ENCODE peak calls at places on chromosome 19, in six cellular contexts. One of them, this sample, is unnamed.

GRCh38 chr19:3098141-3098514 is 4.0 kb downstream of the GNA11 start:
- DNase-seq in endothelial cell: no peak
- DNase-seq in stimulated activated CD4-positive, alpha-beta T cell treated with anti-CD3 and anti-CD28 coated beads, Interleukin-1b, Interleukin-23, amount 100 ng/mL, for 24 hours: no peak
- DNase-seq in activated effector memory CD4-positive, alpha-beta T cell treated with anti-CD3 and anti-CD28 coated beads, Interleukin-2, amount 50 U/mL, for 16 hours: no peak
- DNase-seq in NCI-H526: no peak
- DNase-seq in NCI-H2029: no peak
- DNase-seq in this sample: no peak

GRCh38 chr19:12034196-12034595 is 1.3 kb downstream of the ZNF433 start:
- DNase-seq in activated effector memory CD4-positive, alpha-beta T cell treated with anti-CD3 and anti-CD28 coated beads, Interleukin-2, amount 50 U/mL, for 16 hours: no peak
- DNase-seq in endothelial cell: no peak
- DNase-seq in NCI-H2029: no peak
- DNase-seq in stimulated activated CD4-positive, alpha-beta T cell treated with anti-CD3 and anti-CD28 coated beads, Interleukin-1b, Interleukin-23, amount 100 ng/mL, for 24 hours: no peak
- DNase-seq in NCI-H526: no peak
- DNase-seq in this sample: no peak

GRCh38 chr19:10776900-10777650 is 58.9 kb downstream of the TMED1 start:
- DNase-seq in endothelial cell: no peak
- DNase-seq in NCI-H526: no peak
- DNase-seq in activated effector memory CD4-positive, alpha-beta T cell treated with anti-CD3 and anti-CD28 coated beads, Interleukin-2, amount 50 U/mL, for 16 hours: no peak
- DNase-seq in stimulated activated CD4-positive, alpha-beta T cell treated with anti-CD3 and anti-CD28 coated beads, Interleukin-1b, Interleukin-23, amount 100 ng/mL, for 24 hours: no peak
- DNase-seq in NCI-H2029: no peak
- DNase-seq in this sample: no peak

GRCh38 chr19:23283925-23284324 is 33.7 kb upstream of the ZNF724 start:
- DNase-seq in stimulated activated CD4-positive, alpha-beta T cell treated with anti-CD3 and anti-CD28 coated beads, Interleukin-1b, Interleukin-23, amount 100 ng/mL, for 24 hours: peak
- DNase-seq in NCI-H2029: peak
- DNase-seq in NCI-H526: peak
- DNase-seq in activated effector memory CD4-positive, alpha-beta T cell treated with anti-CD3 and anti-CD28 coated beads, Interleukin-2, amount 50 U/mL, for 16 hours: peak
- DNase-seq in endothelial cell: peak
- DNase-seq in this sample: no peak

GRCh38 chr19:18764591-18765051 is 26.5 kb downstream of the COMP start:
- DNase-seq in NCI-H526: no peak
- DNase-seq in activated effector memory CD4-positive, alpha-beta T cell treated with anti-CD3 and anti-CD28 coated beads, Interleukin-2, amount 50 U/mL, for 16 hours: no peak
- DNase-seq in stimulated activated CD4-positive, alpha-beta T cell treated with anti-CD3 and anti-CD28 coated beads, Interleukin-1b, Interleukin-23, amount 100 ng/mL, for 24 hours: no peak
- DNase-seq in NCI-H2029: no peak
- DNase-seq in endothelial cell: no peak
- DNase-seq in this sample: no peak

GRCh38 chr19:47881757-47882156 is 4.4 kb downstream of the SULT2A1 start:
- DNase-seq in stimulated activated CD4-positive, alpha-beta T cell treated with anti-CD3 and anti-CD28 coated beads, Interleukin-1b, Interleukin-23, amount 100 ng/mL, for 24 hours: no peak
- DNase-seq in NCI-H526: no peak
- DNase-seq in activated effector memory CD4-positive, alpha-beta T cell treated with anti-CD3 and anti-CD28 coated beads, Interleukin-2, amount 50 U/mL, for 16 hours: peak
- DNase-seq in endothelial cell: no peak
- DNase-seq in NCI-H2029: no peak
- DNase-seq in this sample: no peak

GRCh38 chr19:18954094-18954493 is 13.1 kb upstream of the HOMER3 start:
- DNase-seq in activated effector memory CD4-positive, alpha-beta T cell treated with anti-CD3 and anti-CD28 coated beads, Interleukin-2, amount 50 U/mL, for 16 hours: no peak
- DNase-seq in endothelial cell: no peak
- DNase-seq in NCI-H526: no peak
- DNase-seq in stimulated activated CD4-positive, alpha-beta T cell treated with anti-CD3 and anti-CD28 coated beads, Interleukin-1b, Interleukin-23, amount 100 ng/mL, for 24 hours: no peak
- DNase-seq in NCI-H2029: no peak
- DNase-seq in this sample: no peak

GRCh38 chr19:17305517-17306284 is at the start of gene MRPL34:
- DNase-seq in endothelial cell: peak
- DNase-seq in NCI-H2029: peak
- DNase-seq in NCI-H526: peak
- DNase-seq in stimulated activated CD4-positive, alpha-beta T cell treated with anti-CD3 and anti-CD28 coated beads, Interleukin-1b, Interleukin-23, amount 100 ng/mL, for 24 hours: peak
- DNase-seq in activated effector memory CD4-positive, alpha-beta T cell treated with anti-CD3 and anti-CD28 coated beads, Interleukin-2, amount 50 U/mL, for 16 hours: peak
- DNase-seq in this sample: peak

GRCh38 chr19:46181386-46181774 is 33.3 kb downstream of the IGFL2 start:
- DNase-seq in stimulated activated CD4-positive, alpha-beta T cell treated with anti-CD3 and anti-CD28 coated beads, Interleukin-1b, Interleukin-23, amount 100 ng/mL, for 24 hours: no peak
- DNase-seq in activated effector memory CD4-positive, alpha-beta T cell treated with anti-CD3 and anti-CD28 coated beads, Interleukin-2, amount 50 U/mL, for 16 hours: no peak
- DNase-seq in NCI-H526: no peak
- DNase-seq in NCI-H2029: no peak
- DNase-seq in endothelial cell: no peak
- DNase-seq in this sample: no peak

GRCh38 chr19:32041681-32042292 is 303.6 kb upstream of the ZNF507 start:
- DNase-seq in activated effector memory CD4-positive, alpha-beta T cell treated with anti-CD3 and anti-CD28 coated beads, Interleukin-2, amount 50 U/mL, for 16 hours: no peak
- DNase-seq in endothelial cell: peak
- DNase-seq in NCI-H526: peak
- DNase-seq in stimulated activated CD4-positive, alpha-beta T cell treated with anti-CD3 and anti-CD28 coated beads, Interleukin-1b, Interleukin-23, amount 100 ng/mL, for 24 hours: no peak
- DNase-seq in NCI-H2029: no peak
- DNase-seq in this sample: no peak

GRCh38 chr19:12052057-12052570 is 647 bp downstream of the ZNF878 start:
- DNase-seq in activated effector memory CD4-positive, alpha-beta T cell treated with anti-CD3 and anti-CD28 coated beads, Interleukin-2, amount 50 U/mL, for 16 hours: no peak
- DNase-seq in stimulated activated CD4-positive, alpha-beta T cell treated with anti-CD3 and anti-CD28 coated beads, Interleukin-1b, Interleukin-23, amount 100 ng/mL, for 24 hours: no peak
- DNase-seq in NCI-H526: peak
- DNase-seq in NCI-H2029: no peak
- DNase-seq in endothelial cell: no peak
- DNase-seq in this sample: no peak

GRCh38 chr19:45496349-45496953 is 396 bp downstream of the RTN2 start:
- DNase-seq in NCI-H2029: no peak
- DNase-seq in activated effector memory CD4-positive, alpha-beta T cell treated with anti-CD3 and anti-CD28 coated beads, Interleukin-2, amount 50 U/mL, for 16 hours: peak
- DNase-seq in endothelial cell: peak
- DNase-seq in stimulated activated CD4-positive, alpha-beta T cell treated with anti-CD3 and anti-CD28 coated beads, Interleukin-1b, Interleukin-23, amount 100 ng/mL, for 24 hours: no peak
- DNase-seq in NCI-H526: peak
- DNase-seq in this sample: no peak

GRCh38 chr19:18328340-18329034 is 5.6 kb upstream of the LSM4 start:
- DNase-seq in endothelial cell: peak
- DNase-seq in activated effector memory CD4-positive, alpha-beta T cell treated with anti-CD3 and anti-CD28 coated beads, Interleukin-2, amount 50 U/mL, for 16 hours: peak
- DNase-seq in stimulated activated CD4-positive, alpha-beta T cell treated with anti-CD3 and anti-CD28 coated beads, Interleukin-1b, Interleukin-23, amount 100 ng/mL, for 24 hours: peak
- DNase-seq in NCI-H2029: peak
- DNase-seq in NCI-H526: peak
- DNase-seq in this sample: peak

GRCh38 chr19:34178276-34178614 is 5.9 kb downstream of the LSM14A start:
- DNase-seq in stimulated activated CD4-positive, alpha-beta T cell treated with anti-CD3 and anti-CD28 coated beads, Interleukin-1b, Interleukin-23, amount 100 ng/mL, for 24 hours: no peak
- DNase-seq in NCI-H2029: no peak
- DNase-seq in activated effector memory CD4-positive, alpha-beta T cell treated with anti-CD3 and anti-CD28 coated beads, Interleukin-2, amount 50 U/mL, for 16 hours: no peak
- DNase-seq in NCI-H526: peak
- DNase-seq in endothelial cell: no peak
- DNase-seq in this sample: no peak

GRCh38 chr19:58409010-58409790 is 751 bp downstream of the ZNF584 start:
- DNase-seq in endothelial cell: peak
- DNase-seq in NCI-H2029: no peak
- DNase-seq in activated effector memory CD4-positive, alpha-beta T cell treated with anti-CD3 and anti-CD28 coated beads, Interleukin-2, amount 50 U/mL, for 16 hours: peak
- DNase-seq in stimulated activated CD4-positive, alpha-beta T cell treated with anti-CD3 and anti-CD28 coated beads, Interleukin-1b, Interleukin-23, amount 100 ng/mL, for 24 hours: no peak
- DNase-seq in NCI-H526: peak
- DNase-seq in this sample: no peak

GRCh38 chr19:27709496-27709895 is 1503.5 kb downstream of the UQCRFS1 start:
- DNase-seq in NCI-H526: no peak
- DNase-seq in endothelial cell: no peak
- DNase-seq in NCI-H2029: no peak
- DNase-seq in stimulated activated CD4-positive, alpha-beta T cell treated with anti-CD3 and anti-CD28 coated beads, Interleukin-1b, Interleukin-23, amount 100 ng/mL, for 24 hours: no peak
- DNase-seq in activated effector memory CD4-positive, alpha-beta T cell treated with anti-CD3 and anti-CD28 coated beads, Interleukin-2, amount 50 U/mL, for 16 hours: no peak
- DNase-seq in this sample: no peak

GRCh38 chr19:15315101-15315500 is 17.2 kb downstream of the BRD4 start:
- DNase-seq in NCI-H526: no peak
- DNase-seq in stimulated activated CD4-positive, alpha-beta T cell treated with anti-CD3 and anti-CD28 coated beads, Interleukin-1b, Interleukin-23, amount 100 ng/mL, for 24 hours: no peak
- DNase-seq in NCI-H2029: peak
- DNase-seq in activated effector memory CD4-positive, alpha-beta T cell treated with anti-CD3 and anti-CD28 coated beads, Interleukin-2, amount 50 U/mL, for 16 hours: no peak
- DNase-seq in endothelial cell: no peak
- DNase-seq in this sample: no peak

GRCh38 chr19:6732803-6733337 is 4.5 kb downstream of the GPR108 start:
- DNase-seq in endothelial cell: no peak
- DNase-seq in NCI-H526: no peak
- DNase-seq in NCI-H2029: no peak
- DNase-seq in activated effector memory CD4-positive, alpha-beta T cell treated with anti-CD3 and anti-CD28 coated beads, Interleukin-2, amount 50 U/mL, for 16 hours: no peak
- DNase-seq in stimulated activated CD4-positive, alpha-beta T cell treated with anti-CD3 and anti-CD28 coated beads, Interleukin-1b, Interleukin-23, amount 100 ng/mL, for 24 hours: no peak
- DNase-seq in this sample: no peak

GRCh38 chr19:14536926-14537692 is 7.7 kb downstream of the TECR start:
- DNase-seq in activated effector memory CD4-positive, alpha-beta T cell treated with anti-CD3 and anti-CD28 coated beads, Interleukin-2, amount 50 U/mL, for 16 hours: no peak
- DNase-seq in stimulated activated CD4-positive, alpha-beta T cell treated with anti-CD3 and anti-CD28 coated beads, Interleukin-1b, Interleukin-23, amount 100 ng/mL, for 24 hours: peak
- DNase-seq in endothelial cell: peak
- DNase-seq in NCI-H2029: peak
- DNase-seq in NCI-H526: peak
- DNase-seq in this sample: no peak

GRCh38 chr19:15871570-15871969 is 26.3 kb downstream of the CYP4F2 start:
- DNase-seq in endothelial cell: no peak
- DNase-seq in NCI-H526: peak
- DNase-seq in activated effector memory CD4-positive, alpha-beta T cell treated with anti-CD3 and anti-CD28 coated beads, Interleukin-2, amount 50 U/mL, for 16 hours: no peak
- DNase-seq in NCI-H2029: peak
- DNase-seq in stimulated activated CD4-positive, alpha-beta T cell treated with anti-CD3 and anti-CD28 coated beads, Interleukin-1b, Interleukin-23, amount 100 ng/mL, for 24 hours: peak
- DNase-seq in this sample: no peak

GRCh38 chr19:3369337-3370213 is 3.2 kb downstream of the NFIC start:
- DNase-seq in NCI-H526: no peak
- DNase-seq in endothelial cell: no peak
- DNase-seq in stimulated activated CD4-positive, alpha-beta T cell treated with anti-CD3 and anti-CD28 coated beads, Interleukin-1b, Interleukin-23, amount 100 ng/mL, for 24 hours: no peak
- DNase-seq in activated effector memory CD4-positive, alpha-beta T cell treated with anti-CD3 and anti-CD28 coated beads, Interleukin-2, amount 50 U/mL, for 16 hours: no peak
- DNase-seq in NCI-H2029: no peak
- DNase-seq in this sample: no peak

GRCh38 chr19:12774588-12775555 is at the start of gene HOOK2:
- DNase-seq in stimulated activated CD4-positive, alpha-beta T cell treated with anti-CD3 and anti-CD28 coated beads, Interleukin-1b, Interleukin-23, amount 100 ng/mL, for 24 hours: no peak
- DNase-seq in activated effector memory CD4-positive, alpha-beta T cell treated with anti-CD3 and anti-CD28 coated beads, Interleukin-2, amount 50 U/mL, for 16 hours: peak
- DNase-seq in NCI-H2029: peak
- DNase-seq in NCI-H526: peak
- DNase-seq in endothelial cell: no peak
- DNase-seq in this sample: no peak

GRCh38 chr19:17058236-17058635 is 17.0 kb downstream of the HAUS8 start:
- DNase-seq in NCI-H526: no peak
- DNase-seq in stimulated activated CD4-positive, alpha-beta T cell treated with anti-CD3 and anti-CD28 coated beads, Interleukin-1b, Interleukin-23, amount 100 ng/mL, for 24 hours: no peak
- DNase-seq in NCI-H2029: no peak
- DNase-seq in endothelial cell: no peak
- DNase-seq in activated effector memory CD4-positive, alpha-beta T cell treated with anti-CD3 and anti-CD28 coated beads, Interleukin-2, amount 50 U/mL, for 16 hours: no peak
- DNase-seq in this sample: no peak

GRCh38 chr19:44626067-44626624 is 12.8 kb downstream of the IGSF23 start:
- DNase-seq in stimulated activated CD4-positive, alpha-beta T cell treated with anti-CD3 and anti-CD28 coated beads, Interleukin-1b, Interleukin-23, amount 100 ng/mL, for 24 hours: no peak
- DNase-seq in NCI-H526: no peak
- DNase-seq in activated effector memory CD4-positive, alpha-beta T cell treated with anti-CD3 and anti-CD28 coated beads, Interleukin-2, amount 50 U/mL, for 16 hours: no peak
- DNase-seq in NCI-H2029: no peak
- DNase-seq in endothelial cell: no peak
- DNase-seq in this sample: peak

GRCh38 chr19:32053366-32053765 is 292.0 kb upstream of the ZNF507 start:
- DNase-seq in NCI-H526: no peak
- DNase-seq in NCI-H2029: no peak
- DNase-seq in endothelial cell: no peak
- DNase-seq in stimulated activated CD4-positive, alpha-beta T cell treated with anti-CD3 and anti-CD28 coated beads, Interleukin-1b, Interleukin-23, amount 100 ng/mL, for 24 hours: no peak
- DNase-seq in activated effector memory CD4-positive, alpha-beta T cell treated with anti-CD3 and anti-CD28 coated beads, Interleukin-2, amount 50 U/mL, for 16 hours: no peak
- DNase-seq in this sample: no peak

GRCh38 chr19:46390866-46391265 is 22.5 kb downstream of the CCDC8 start:
- DNase-seq in activated effector memory CD4-positive, alpha-beta T cell treated with anti-CD3 and anti-CD28 coated beads, Interleukin-2, amount 50 U/mL, for 16 hours: peak
- DNase-seq in NCI-H2029: no peak
- DNase-seq in endothelial cell: no peak
- DNase-seq in NCI-H526: no peak
- DNase-seq in stimulated activated CD4-positive, alpha-beta T cell treated with anti-CD3 and anti-CD28 coated beads, Interleukin-1b, Interleukin-23, amount 100 ng/mL, for 24 hours: no peak
- DNase-seq in this sample: no peak

GRCh38 chr19:8030906-8031305 is 21.7 kb upstream of the CCL25 start:
- DNase-seq in endothelial cell: no peak
- DNase-seq in stimulated activated CD4-positive, alpha-beta T cell treated with anti-CD3 and anti-CD28 coated beads, Interleukin-1b, Interleukin-23, amount 100 ng/mL, for 24 hours: no peak
- DNase-seq in NCI-H2029: no peak
- DNase-seq in NCI-H526: no peak
- DNase-seq in activated effector memory CD4-positive, alpha-beta T cell treated with anti-CD3 and anti-CD28 coated beads, Interleukin-2, amount 50 U/mL, for 16 hours: no peak
- DNase-seq in this sample: no peak

GRCh38 chr19:49442354-49442753 is 1.0 kb upstream of the SLC17A7 start:
- DNase-seq in NCI-H2029: no peak
- DNase-seq in activated effector memory CD4-positive, alpha-beta T cell treated with anti-CD3 and anti-CD28 coated beads, Interleukin-2, amount 50 U/mL, for 16 hours: no peak
- DNase-seq in stimulated activated CD4-positive, alpha-beta T cell treated with anti-CD3 and anti-CD28 coated beads, Interleukin-1b, Interleukin-23, amount 100 ng/mL, for 24 hours: no peak
- DNase-seq in endothelial cell: no peak
- DNase-seq in NCI-H526: no peak
- DNase-seq in this sample: no peak

GRCh38 chr19:40588110-40588854 is 11.6 kb downstream of the SHKBP1 start:
- DNase-seq in endothelial cell: no peak
- DNase-seq in NCI-H526: no peak
- DNase-seq in NCI-H2029: no peak
- DNase-seq in stimulated activated CD4-positive, alpha-beta T cell treated with anti-CD3 and anti-CD28 coated beads, Interleukin-1b, Interleukin-23, amount 100 ng/mL, for 24 hours: no peak
- DNase-seq in activated effector memory CD4-positive, alpha-beta T cell treated with anti-CD3 and anti-CD28 coated beads, Interleukin-2, amount 50 U/mL, for 16 hours: no peak
- DNase-seq in this sample: no peak

GRCh38 chr19:40945645-40946044 is 45.4 kb upstream of the CYP2B6 start:
- DNase-seq in NCI-H2029: no peak
- DNase-seq in stimulated activated CD4-positive, alpha-beta T cell treated with anti-CD3 and anti-CD28 coated beads, Interleukin-1b, Interleukin-23, amount 100 ng/mL, for 24 hours: no peak
- DNase-seq in NCI-H526: no peak
- DNase-seq in endothelial cell: no peak
- DNase-seq in activated effector memory CD4-positive, alpha-beta T cell treated with anti-CD3 and anti-CD28 coated beads, Interleukin-2, amount 50 U/mL, for 16 hours: no peak
- DNase-seq in this sample: no peak

GRCh38 chr19:18922228-18922985 is 2.9 kb downstream of the DDX49 start:
- DNase-seq in stimulated activated CD4-positive, alpha-beta T cell treated with anti-CD3 and anti-CD28 coated beads, Interleukin-1b, Interleukin-23, amount 100 ng/mL, for 24 hours: no peak
- DNase-seq in activated effector memory CD4-positive, alpha-beta T cell treated with anti-CD3 and anti-CD28 coated beads, Interleukin-2, amount 50 U/mL, for 16 hours: no peak
- DNase-seq in NCI-H2029: no peak
- DNase-seq in NCI-H526: no peak
- DNase-seq in endothelial cell: no peak
- DNase-seq in this sample: no peak

GRCh38 chr19:1284293-1284978 is 1.2 kb upstream of the EFNA2 start:
- DNase-seq in NCI-H526: no peak
- DNase-seq in NCI-H2029: no peak
- DNase-seq in activated effector memory CD4-positive, alpha-beta T cell treated with anti-CD3 and anti-CD28 coated beads, Interleukin-2, amount 50 U/mL, for 16 hours: no peak
- DNase-seq in endothelial cell: no peak
- DNase-seq in stimulated activated CD4-positive, alpha-beta T cell treated with anti-CD3 and anti-CD28 coated beads, Interleukin-1b, Interleukin-23, amount 100 ng/mL, for 24 hours: no peak
- DNase-seq in this sample: no peak

GRCh38 chr19:719636-720377 is 11.1 kb downstream of the PALM start:
- DNase-seq in stimulated activated CD4-positive, alpha-beta T cell treated with anti-CD3 and anti-CD28 coated beads, Interleukin-1b, Interleukin-23, amount 100 ng/mL, for 24 hours: no peak
- DNase-seq in endothelial cell: no peak
- DNase-seq in NCI-H2029: no peak
- DNase-seq in activated effector memory CD4-positive, alpha-beta T cell treated with anti-CD3 and anti-CD28 coated beads, Interleukin-2, amount 50 U/mL, for 16 hours: no peak
- DNase-seq in NCI-H526: no peak
- DNase-seq in this sample: no peak

This sample was measured in AG09319.